ENCODE peak calls at places on chromosomes 1 and 21, in four cellular contexts. O is esophagus muscularis mucosa, K is keratinocyte, M is uterus. E is an unnamed sample.

GRCh38 chr1:58584082-58584895 is 7.2 kb upstream of the TACSTD2 start:
- DNase-seq in K (peak; percentile 77), O (no peak), M (peak; percentile 69), E (no peak)

GRCh38 chr1:243596441-243597183 is 253.4 kb downstream of the AKT3 start:
- DNase-seq in K (peak; percentile 23), M (no peak), O (no peak), E (peak; percentile 86)

GRCh38 chr1:172682812-172683211 is 23.9 kb downstream of the FASLG start:
- DNase-seq in O (no peak), M (no peak), K (no peak), E (no peak)

GRCh38 chr1:171948491-171948890 is 107.2 kb downstream of the DNM3 start:
- DNase-seq in K (no peak), O (no peak), M (no peak), E (no peak)

GRCh38 chr1:242454262-242455051 is 70.0 kb downstream of the PLD5 start:
- DNase-seq in M (no peak), K (no peak), O (peak; percentile 50), E (no peak)

GRCh38 chr1:178819123-178819522 is 51.8 kb downstream of the ANGPTL1 start:
- DNase-seq in M (no peak), K (no peak), O (no peak), E (no peak)

GRCh38 chr1:175536369-175536768 is 207.0 kb downstream of the TNR start:
- DNase-seq in M (no peak), O (no peak), K (no peak), E (no peak)

GRCh38 chr1:154726443-154726842 is 118.5 kb upstream of the ADAR start:
- DNase-seq in K (peak; percentile 5), O (no peak), M (no peak), E (no peak)

GRCh38 chr1:218351617-218352438 is 6.7 kb downstream of the TGFB2 start:
- DNase-seq in K (no peak), M (peak; percentile 42), O (no peak), E (no peak)

GRCh38 chr1:64343105-64343960 is 126.6 kb upstream of the CACHD1 start:
- DNase-seq in M (no peak), O (no peak), K (peak; percentile 95), E (no peak)

GRCh38 chr1:93556291-93556690 is 108.4 kb downstream of the FNBP1L start:
- DNase-seq in M (no peak), O (no peak), K (no peak), E (no peak)

GRCh38 chr1:14778882-14779594 is 180.6 kb downstream of the KAZN start:
- DNase-seq in K (no peak), M (no peak), O (no peak), E (no peak)

GRCh38 chr1:111624382-111624781 is 4.8 kb downstream of the RAP1A start:
- DNase-seq in K (no peak), O (no peak), M (no peak), E (no peak)

GRCh38 chr1:166947398-166948043 is 27.8 kb downstream of the ILDR2 start:
- DNase-seq in M (peak; percentile 64), K (no peak), O (no peak), E (no peak)

GRCh38 chr1:21317035-21317689 is 26.9 kb upstream of the ECE1 start:
- DNase-seq in O (no peak), M (peak; percentile 87), K (no peak), E (no peak)

GRCh38 chr1:8026976-8027747 is 1.1 kb upstream of the ERRFI1 start:
- DNase-seq in M (peak; percentile 46), K (no peak), O (no peak), E (no peak)

GRCh38 chr1:209402697-209403096 is 180.8 kb upstream of the CAMK1G start:
- DNase-seq in O (no peak), M (no peak), K (no peak), E (no peak)

GRCh38 chr1:181262069-181262468 is 173.6 kb downstream of the IER5 start:
- DNase-seq in M (no peak), O (no peak), K (no peak), E (no peak)

GRCh38 chr1:21586926-21587601 is 77.8 kb downstream of the ALPL start:
- DNase-seq in M (peak; percentile 21), O (no peak), K (no peak), E (no peak)

GRCh38 chr1:245298781-245299180 is 144.0 kb downstream of the KIF26B start:
- DNase-seq in O (no peak), K (no peak), M (no peak), E (no peak)

DNA sequence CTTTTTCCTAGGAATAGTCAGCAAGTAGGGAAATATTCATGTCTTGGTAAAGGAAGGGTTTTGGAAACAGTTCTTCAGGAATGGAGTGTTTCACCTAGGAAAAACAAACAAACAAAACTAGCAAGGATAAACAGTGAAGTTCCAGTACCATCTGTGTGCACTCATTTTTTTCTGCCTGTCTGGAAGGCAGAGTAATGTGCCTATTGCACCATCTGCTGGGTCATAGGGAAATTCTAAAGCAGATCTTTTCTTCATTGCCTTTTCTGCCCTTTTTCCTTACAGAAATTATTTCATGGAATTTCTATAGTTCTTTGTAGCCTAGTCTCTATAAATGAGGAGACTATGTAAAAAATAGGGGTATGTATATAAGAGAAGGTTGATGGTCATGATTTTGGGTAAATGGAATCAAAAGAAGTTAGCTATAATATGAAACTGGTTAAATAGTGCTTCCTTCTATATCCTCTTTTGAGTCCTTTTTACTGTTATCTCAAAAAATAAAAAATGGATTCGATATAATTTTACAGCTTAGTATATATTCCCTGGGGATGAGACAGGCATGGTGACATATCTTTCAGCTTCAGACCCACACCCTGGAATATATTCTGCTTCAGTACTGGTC is 3.4 kb upstream of the HRNR start:
- DNase-seq in K (no peak), O (no peak), M (no peak), E (no peak)
- TF ChIP-seq CTCF in K (peak; percentile 60), O (no peak), M (no peak), E (no peak)

DNA sequence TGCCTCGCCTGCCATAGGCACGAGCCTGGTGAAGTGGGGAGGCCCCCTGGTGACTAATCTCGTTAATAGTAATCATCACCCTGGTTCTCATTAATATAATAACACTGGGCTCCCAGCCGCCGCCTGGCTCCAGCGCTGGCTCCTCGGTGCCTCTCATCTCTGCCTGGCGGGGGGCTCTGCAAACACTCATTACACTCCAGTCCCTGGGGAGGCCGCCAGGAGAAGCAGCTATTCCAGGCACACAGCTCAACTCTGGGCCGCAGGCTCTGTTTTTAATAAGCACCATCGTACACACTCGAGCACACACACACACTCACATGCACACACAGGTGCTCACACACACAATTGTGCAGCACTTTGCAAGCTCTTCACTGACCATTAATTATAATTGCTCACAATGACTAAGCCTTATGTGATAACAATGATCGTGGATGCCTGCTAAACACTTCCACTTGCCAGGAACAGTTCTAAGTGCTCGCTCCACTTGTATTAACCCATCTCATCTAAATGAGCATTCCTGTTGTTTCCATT is 52.2 kb downstream of the SDC3 start:
- DNase-seq in M (no peak), K (no peak), O (no peak), E (no peak)
- TF ChIP-seq CTCF in M (no peak), K (peak; percentile 36), O (peak; percentile 14), E (no peak)

GRCh38 chr21:18950045-18950740 is 546.6 kb upstream of the TMPRSS15 start:
- DNase-seq in O (no peak), M (no peak), K (no peak), E (no peak)

GRCh38 chr21:18954415-18954972 is 550.9 kb upstream of the TMPRSS15 start:
- DNase-seq in O (no peak), M (no peak), K (no peak), E (no peak)

GRCh38 chr21:18951291-18952038 is 547.9 kb upstream of the TMPRSS15 start:
- DNase-seq in K (no peak), O (no peak), M (no peak), E (no peak)
- TF ChIP-seq CTCF in K (peak; percentile 43), O (no peak), M (no peak), E (no peak)

DNA sequence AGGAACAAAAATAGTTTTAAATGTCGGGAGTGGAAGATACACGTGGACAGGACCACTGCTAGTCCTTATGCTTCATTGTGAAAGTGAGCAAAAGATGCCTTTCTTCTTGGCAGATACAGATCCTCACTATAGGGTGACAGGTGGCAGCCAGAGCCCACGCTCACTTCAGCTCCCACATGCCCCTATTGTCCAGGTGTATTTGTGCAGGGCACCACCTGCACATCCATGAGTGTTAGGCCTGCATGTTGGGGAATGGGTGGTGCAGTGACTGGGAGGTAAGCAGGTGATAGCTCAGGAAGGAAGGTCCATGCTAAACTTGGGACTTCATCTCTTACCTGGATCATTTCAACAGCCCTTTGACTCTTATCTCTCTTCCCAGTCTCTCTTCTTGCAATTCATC is 27.4 kb downstream of the SLC5A9 start:
- DNase-seq in M (no peak), O (no peak), K (no peak), E (no peak)
- TF ChIP-seq CTCF in M (no peak), O (no peak), K (peak; percentile 32), E (peak; percentile 8)

GRCh38 chr1:151165738-151166505 is at the start of the genes LYSMD1 and SCNM1:
- DNase-seq in K (peak; percentile 85), O (peak; percentile 99), M (peak; percentile 96), E (peak; percentile 99)
- TF ChIP-seq CTCF in K (peak; percentile 4), O (peak; percentile 47), M (peak; percentile 54), E (no peak)